ENCODE peak calls at places on chromosome 21, in five cellular contexts. V, Q, F, J and P are unnamed samples.

GRCh38 chr21:25244735-25245134 is 362.5 kb downstream of the MRPL39 start:
- DNase-seq in V (no peak), Q (no peak), F (no peak), J (no peak), P (no peak)

GRCh38 chr21:46406001-46406400 is 52.7 kb upstream of the DIP2A start:
- DNase-seq in V (no peak), Q (no peak), F (no peak), J (no peak), P (no peak)

GRCh38 chr21:42621166-42621827 is 32.1 kb upstream of the PDE9A start:
- DNase-seq in V (no peak), Q (no peak), F (no peak), J (no peak), P (peak)

GRCh38 chr21:32135401-32136363 is 143.2 kb downstream of the MIS18A start:
- DNase-seq in V (no peak), Q (peak), F (no peak), J (no peak), P (no peak)

GRCh38 chr21:45826733-45827692 is 154.6 kb upstream of the COL6A1 start:
- DNase-seq in V (no peak), Q (no peak), F (no peak), J (no peak), P (no peak)

GRCh38 chr21:39033878-39034589 is 149.2 kb downstream of the PSMG1 start:
- DNase-seq in V (no peak), Q (no peak), F (no peak), J (no peak), P (no peak)

GRCh38 chr21:37263827-37264226 is 3.3 kb downstream of the VPS26C start:
- DNase-seq in V (no peak), Q (peak), F (no peak), J (no peak), P (no peak)

GRCh38 chr21:45592208-45592619 is 50.0 kb upstream of the SLC19A1 start:
- DNase-seq in V (no peak), Q (no peak), F (no peak), J (no peak), P (no peak)

GRCh38 chr21:33560965-33561364 is 18.1 kb downstream of the SON start:
- DNase-seq in V (no peak), Q (no peak), F (no peak), J (no peak), P (no peak)

GRCh38 chr21:33561373-33561772 is 18.5 kb downstream of the SON start:
- DNase-seq in V (no peak), Q (no peak), F (no peak), J (no peak), P (no peak)

GRCh38 chr21:33558777-33559421 is 16.1 kb downstream of the SON start:
- DNase-seq in V (no peak), Q (peak), F (no peak), J (no peak), P (no peak)

GRCh38 chr21:33559813-33560212 is 17.0 kb downstream of the SON start:
- DNase-seq in V (no peak), Q (no peak), F (no peak), J (no peak), P (no peak)

GRCh38 chr21:33562389-33562788 is 19.6 kb downstream of the SON start:
- DNase-seq in V (no peak), Q (no peak), F (no peak), J (no peak), P (no peak)
- TF ChIP-seq POLR2A in V (no peak), Q (no peak), F (no peak), J (no peak), P (no peak)

GRCh38 chr21:33947451-33948095 is 32.0 kb upstream of the ATP5PO start:
- DNase-seq in V (peak), Q (peak), F (peak), J (peak), P (peak)
- TF ChIP-seq POLR2A in V (no peak), Q (no peak), F (no peak), J (no peak), P (no peak)

GRCh38 chr21:43717166-43717853 is 1.6 kb upstream of the PDXK start:
- DNase-seq in V (no peak), Q (no peak), F (no peak), J (no peak), P (no peak)

GRCh38 chr21:43708745-43709381 is 10.1 kb upstream of the PDXK start:
- DNase-seq in V (no peak), Q (no peak), F (no peak), J (no peak), P (no peak)

GRCh38 chr21:43707462-43707861 is 11.5 kb upstream of the PDXK start:
- DNase-seq in V (no peak), Q (no peak), F (no peak), J (no peak), P (no peak)

GRCh38 chr21:43716376-43717165 is 2.4 kb upstream of the PDXK start:
- DNase-seq in V (no peak), Q (peak), F (no peak), J (no peak), P (no peak)

GRCh38 chr21:43712268-43712942 is 6.5 kb upstream of the PDXK start:
- DNase-seq in V (no peak), Q (peak), F (no peak), J (no peak), P (no peak)
- TF ChIP-seq POLR2A in V (no peak), Q (no peak), F (no peak), J (no peak), P (no peak)

GRCh38 chr21:15210235-15210678 is 145.5 kb upstream of the NRIP1 start:
- DNase-seq in V (no peak), Q (no peak), F (no peak), J (no peak), P (peak)
- TF ChIP-seq POLR2A in V (no peak), Q (no peak), F (no peak), J (no peak), P (no peak)

GRCh38 chr21:36060159-36060921 is at the start of gene SETD4:
- DNase-seq in V (peak), Q (peak), F (peak), J (peak), P (peak)
- TF ChIP-seq POLR2A in V (peak), Q (peak), F (peak), J (peak), P (no peak)